ENCODE peak calls at places on chromosomes 7 and 10, in five cellular contexts. Y is body of pancreas, M is lower lobe of right lung, G is GM06990, K is osteocyte. R is an unnamed sample.

GRCh38 chr10:96257944-96258343 is 13.4 kb downstream of the BLNK start:
- DNase-seq in G (no peak), Y (peak), K (peak), M (no peak), R (no peak)

GRCh38 chr10:100124097-100124496 is 42.4 kb upstream of the CPN1 start:
- DNase-seq in K (no peak), M (no peak), Y (no peak), G (no peak), R (no peak)

GRCh38 chr7:36506820-36507219 is 117.2 kb downstream of the ANLN start:
- DNase-seq in M (no peak), G (no peak), Y (no peak), K (no peak), R (no peak)

GRCh38 chr10:97571622-97572021 is 957 bp upstream of the ANKRD2 start:
- DNase-seq in G (no peak), K (no peak), Y (no peak), M (no peak), R (no peak)

GRCh38 chr10:131980757-131981428 is 830 bp downstream of the BNIP3 start:
- DNase-seq in M (no peak), Y (peak), G (peak), K (no peak), R (no peak)

GRCh38 chr10:86958831-86959736 is 685 bp downstream of the SNCG start:
- DNase-seq in K (no peak), M (no peak), Y (no peak), G (no peak), R (no peak)

GRCh38 chr7:29116801-29117200 is 29.5 kb downstream of the CPVL start:
- DNase-seq in M (no peak), K (no peak), G (no peak), Y (no peak), R (no peak)

GRCh38 chr10:778626-779330 is 89.3 kb upstream of the DIP2C start:
- DNase-seq in Y (no peak), M (no peak), G (no peak), K (no peak), R (no peak)

GRCh38 chr10:18368681-18369080 is 228.5 kb downstream of the CACNB2 start:
- DNase-seq in Y (no peak), G (no peak), K (no peak), M (no peak), R (no peak)

GRCh38 chr10:79434816-79435215 is 10.6 kb downstream of the ZCCHC24 start:
- DNase-seq in Y (no peak), K (no peak), M (no peak), G (no peak), R (no peak)

GRCh38 chr10:83153714-83154113 is 985.6 kb upstream of the GHITM start:
- DNase-seq in K (no peak), G (no peak), Y (no peak), M (no peak), R (no peak)

GRCh38 chr10:106076496-106076895 is 1088.0 kb downstream of the SORCS1 start:
- DNase-seq in M (no peak), Y (no peak), K (no peak), G (no peak), R (no peak)

GRCh38 chr10:53166325-53166724 is 393.7 kb upstream of the MBL2 start:
- DNase-seq in M (no peak), Y (no peak), G (no peak), K (no peak), R (no peak)

GRCh38 chr7:91276909-91277308 is 12.7 kb downstream of the FZD1 start:
- DNase-seq in Y (no peak), M (no peak), K (no peak), G (peak), R (no peak)

GRCh38 chr10:34813626-34814227 is 1.4 kb downstream of the PARD3 start:
- DNase-seq in M (no peak), K (no peak), G (no peak), Y (peak), R (no peak)

GRCh38 chr10:34815174-34816066 is at the start of gene PARD3:
- DNase-seq in M (peak), Y (peak), G (peak), K (peak), R (peak)

GRCh38 chr10:34816067-34817002 is 1.2 kb upstream of the PARD3 start:
- DNase-seq in M (no peak), K (no peak), Y (no peak), G (no peak), R (no peak)

GRCh38 chr10:34812771-34813170 is 2.3 kb downstream of the PARD3 start:
- DNase-seq in K (no peak), G (no peak), M (no peak), Y (no peak), R (no peak)

DNA sequence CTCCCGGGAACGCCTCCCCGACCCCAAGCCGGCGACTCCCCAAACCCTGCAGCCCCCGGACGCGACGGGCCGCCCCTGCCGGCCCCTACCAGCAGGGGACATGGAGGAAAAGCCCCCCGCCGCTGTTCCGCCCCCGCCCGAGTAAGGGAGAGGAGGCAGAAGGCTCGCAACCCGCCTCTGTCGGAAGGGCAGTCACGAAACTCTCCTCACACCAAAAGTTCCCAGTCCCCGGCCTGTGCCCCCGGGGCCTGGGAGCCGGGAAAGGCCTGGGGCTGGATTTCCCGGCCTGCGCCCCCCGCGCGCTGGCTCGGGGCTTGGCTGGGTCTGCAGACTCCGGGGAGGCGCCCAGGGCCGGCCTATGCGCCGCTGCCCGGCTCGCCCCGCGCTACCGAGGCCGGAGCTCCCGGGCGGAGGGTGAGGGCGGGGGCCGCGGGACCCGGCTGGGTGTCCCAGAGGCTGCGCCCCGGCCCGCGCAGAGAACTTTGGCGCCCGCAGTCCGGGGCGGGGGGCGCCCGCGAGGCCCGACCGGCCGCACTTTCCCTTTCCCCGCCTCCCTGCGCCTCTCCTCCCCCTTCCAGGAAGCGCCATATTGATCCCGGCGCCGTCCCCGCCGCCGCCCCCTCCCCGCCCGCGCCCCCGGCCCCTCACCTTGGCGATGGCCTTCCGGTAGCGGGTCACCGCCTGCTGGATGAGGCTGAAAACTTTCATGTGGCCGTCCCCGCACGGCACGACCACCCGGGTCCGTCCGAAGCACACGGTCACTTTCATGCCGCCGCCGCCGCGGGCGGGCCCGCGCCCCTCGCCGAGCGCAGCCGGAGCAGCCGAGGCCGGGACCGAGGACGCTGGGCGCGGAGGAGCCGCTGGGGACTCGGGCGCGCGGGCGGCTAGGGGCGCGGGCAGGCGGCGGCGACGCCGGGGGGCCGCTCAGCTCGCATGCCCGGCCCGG is 595 bp downstream of the PARD3 start:
- DNase-seq in G (peak), M (no peak), Y (peak), K (no peak), R (no peak)
- TF ChIP-seq CTCF in G (no peak), M (no peak), Y (peak), K (no peak), R (no peak)

DNA sequence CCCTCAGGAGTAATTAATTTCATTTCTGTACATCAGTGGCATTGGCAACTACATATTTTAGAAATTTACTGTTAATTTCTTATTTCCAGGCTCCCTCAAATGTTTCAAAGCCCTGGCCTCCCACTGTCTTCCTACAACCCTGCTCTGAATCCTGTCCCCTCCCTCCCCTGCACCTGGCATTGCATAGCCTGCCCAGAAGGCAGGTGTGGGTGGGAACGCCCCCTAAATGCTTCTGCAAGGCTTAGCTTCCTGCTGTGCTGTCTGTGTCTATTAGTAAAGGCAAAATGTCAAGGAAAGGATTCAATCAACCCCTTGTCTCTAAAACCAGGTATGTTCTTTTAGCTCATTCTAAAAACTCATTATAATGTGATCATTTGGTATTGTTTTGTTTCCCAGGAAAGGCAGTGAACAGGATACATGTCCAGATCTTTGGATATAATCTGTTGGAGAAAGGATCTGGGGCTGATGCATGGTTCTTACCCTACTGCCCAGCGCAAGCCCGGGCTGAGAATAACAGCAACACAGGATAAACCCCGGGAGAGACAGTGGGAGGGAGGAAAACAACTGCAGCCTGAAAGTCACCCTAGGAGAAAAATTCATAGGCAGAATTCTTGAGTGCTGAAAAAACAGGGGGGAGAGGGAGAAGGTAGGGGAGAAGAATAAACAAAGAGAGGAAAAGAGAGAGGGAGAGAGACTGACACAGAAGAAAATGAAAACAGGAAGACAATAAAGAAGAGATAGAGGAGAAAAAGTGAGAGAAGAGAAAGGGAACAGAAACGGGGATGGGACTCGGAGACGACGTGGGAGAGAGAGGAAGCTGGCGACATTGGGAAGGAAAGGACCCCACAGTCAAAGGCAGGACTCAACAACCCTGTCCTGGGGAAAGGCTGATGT is 592 bp downstream of the ZNF488 start:
- DNase-seq in M (no peak), Y (no peak), K (no peak), G (no peak), R (no peak)
- TF ChIP-seq CTCF in M (no peak), Y (no peak), K (no peak), G (no peak), R (no peak)

DNA sequence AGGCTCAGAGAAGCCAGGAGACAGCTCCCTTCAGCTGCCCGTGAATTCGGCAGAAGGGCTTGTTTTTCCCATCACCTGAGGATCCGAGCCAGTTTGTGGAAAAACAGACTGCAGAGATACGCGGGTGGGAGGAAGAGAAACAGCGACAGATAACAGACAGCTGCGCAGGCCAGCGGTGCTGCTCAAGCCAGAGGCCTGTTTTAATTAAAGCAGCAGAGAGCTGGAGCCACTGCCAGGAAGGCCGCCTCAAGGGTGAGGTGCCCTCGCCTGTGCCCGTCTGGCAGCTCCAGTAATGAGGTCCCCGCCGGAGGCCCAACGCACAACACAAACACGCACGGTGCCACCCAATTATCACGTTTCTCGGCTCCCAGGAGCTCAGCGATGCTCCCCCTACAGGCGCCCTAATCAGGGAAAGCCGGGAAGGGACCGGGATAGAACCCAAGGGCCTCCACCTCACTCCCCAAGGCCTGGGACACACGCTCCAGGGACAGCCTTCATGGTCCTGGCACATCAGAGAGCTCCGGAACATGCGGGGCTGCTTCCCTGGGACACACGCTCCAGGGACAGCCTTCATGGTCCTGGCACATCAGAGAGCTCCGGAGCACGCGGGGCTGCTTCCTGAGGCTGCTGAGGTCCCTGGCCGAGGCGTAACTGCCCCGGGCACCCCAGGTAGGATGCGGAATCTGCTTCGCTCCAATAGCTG is 60.6 kb upstream of the DNAAF5 start:
- DNase-seq in M (no peak), G (no peak), Y (no peak), K (no peak), R (no peak)
- TF ChIP-seq CTCF in M (no peak), G (no peak), Y (no peak), K (peak), R (no peak)

DNA sequence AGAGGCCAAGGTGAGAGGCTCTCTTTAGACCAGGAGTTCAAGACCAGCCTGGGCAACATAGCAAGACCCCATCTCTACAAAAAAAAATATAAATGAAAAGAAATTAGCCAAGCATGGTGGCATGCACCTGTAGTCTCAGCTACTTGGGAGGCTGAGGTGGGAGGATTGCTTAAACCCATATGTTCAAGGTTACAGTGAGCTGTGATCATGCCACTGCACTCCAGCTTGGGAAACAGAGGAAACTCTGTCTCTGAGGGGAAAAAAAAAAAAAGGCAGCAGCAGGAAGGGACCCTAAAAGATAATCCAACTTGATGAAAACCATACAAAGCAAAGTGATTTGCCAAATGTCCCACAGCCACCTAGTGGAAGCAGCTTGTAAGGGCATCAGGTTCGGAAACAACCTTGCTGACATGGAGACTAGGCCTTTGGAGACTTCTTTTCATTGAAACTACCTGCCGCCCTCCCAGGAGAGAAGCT is 15.6 kb upstream of the PBLD start:
- DNase-seq in Y (peak), K (no peak), M (no peak), G (no peak), R (no peak)
- TF ChIP-seq CTCF in Y (peak), K (peak), M (peak), G (peak), R (peak)

R was measured in D721Med.